ENCODE peak calls at places on chromosome 9, in nine cellular contexts. D is cerebellar nuclear complex; O is CD4-positive, alpha-beta T cell; S is kidney; Z is NCI-H1417; R is HTR-8/SVneo; J is HCT116; G is aorta; P is ELR. M is an unnamed sample.

GRCh38 chr9:110072597-110073355 is 135.2 kb downstream of the C9orf152 start:
- DNase-seq in D (no peak), O (no peak), S (no peak), Z (no peak), R (no peak), J (no peak), G (no peak), P (peak), M (no peak)

GRCh38 chr9:98709968-98710965 is 1.5 kb upstream of the GABBR2 start:
- DNase-seq in D (no peak), O (no peak), S (no peak), Z (no peak), R (peak), J (no peak), G (no peak), P (peak), M (peak)

GRCh38 chr9:2132484-2133082 is 117.4 kb downstream of the SMARCA2 start:
- DNase-seq in D (no peak), O (no peak), S (no peak), Z (peak), R (peak), J (peak), G (no peak), P (peak), M (no peak)

GRCh38 chr9:109447329-109448076 is 50.6 kb downstream of the PTPN3 start:
- DNase-seq in D (no peak), O (no peak), S (no peak), Z (no peak), R (no peak), J (no peak), G (no peak), P (no peak), M (no peak)

GRCh38 chr9:130698514-130698913 is 4.9 kb downstream of the EXOSC2 start:
- DNase-seq in D (no peak), O (no peak), S (no peak), Z (no peak), R (no peak), J (no peak), G (peak), P (peak), M (no peak)

GRCh38 chr9:129681924-129682323 is 16.5 kb downstream of the PRRX2 start:
- DNase-seq in D (no peak), O (no peak), S (no peak), Z (no peak), R (no peak), J (no peak), G (no peak), P (no peak), M (no peak)

GRCh38 chr9:69324549-69325401 is at the start of gene ENTREP1:
- DNase-seq in D (no peak), O (no peak), S (peak), Z (peak), R (peak), J (peak), G (peak), P (peak), M (peak)

GRCh38 chr9:134396258-134396742 is 70.0 kb downstream of the RXRA start:
- DNase-seq in D (no peak), O (peak), S (no peak), Z (no peak), R (no peak), J (no peak), G (no peak), P (no peak), M (no peak)